ENCODE peak calls at places on chromosome 10, in five cellular contexts. I is transverse colon; D is CD8-positive, alpha-beta memory T cell; P is DND-41; N is right cardiac atrium. Z is an unnamed sample. For H3K4me1, the result is how much of the 10 kb centered on the place peaks cover.

GRCh38 chr10:133126431-133127290 is 33.4 kb upstream of the KNDC1 start:
- DNase-seq in I (peak), D (no peak), P (no peak), N (peak), Z (no peak)

GRCh38 chr10:133336131-133337078 is at the start of gene CALY:
- DNase-seq in I (peak), D (peak), P (peak), N (peak), Z (peak)

GRCh38 chr10:71996598-71997371 is 32.6 kb downstream of the CHST3 start:
- DNase-seq in I (no peak), D (no peak), P (no peak), N (no peak), Z (no peak)

GRCh38 chr10:11875499-11876281 is 52.5 kb downstream of the PROSER2 start:
- DNase-seq in I (peak), D (no peak), P (no peak), N (peak), Z (peak)

GRCh38 chr10:58014436-58014835 is 253.3 kb downstream of the IPMK start:
- DNase-seq in I (no peak), D (no peak), P (no peak), N (no peak), Z (no peak)

GRCh38 chr10:80506189-80506575 is 31.5 kb upstream of the SH2D4B start:
- DNase-seq in I (no peak), D (no peak), P (no peak), N (peak), Z (no peak)

GRCh38 chr10:77070317-77070716 is 567.3 kb downstream of the KCNMA1 start:
- DNase-seq in I (no peak), D (no peak), P (no peak), N (no peak), Z (no peak)

GRCh38 chr10:7438196-7438986 is 27.6 kb upstream of the SFMBT2 start:
- DNase-seq in I (no peak), D (no peak), P (no peak), N (no peak), Z (peak)

GRCh38 chr10:73785721-73786511 is 510 bp downstream of the ZSWIM8 start:
- DNase-seq in I (peak), D (peak), P (peak), N (peak), Z (peak)

GRCh38 chr10:69846252-69847000 is 44.7 kb downstream of the COL13A1 start:
- DNase-seq in I (no peak), D (no peak), P (no peak), N (no peak), Z (peak)

GRCh38 chr10:71512794-71513379 is 116.2 kb downstream of the CDH23 start:
- DNase-seq in I (no peak), D (no peak), P (no peak), N (no peak), Z (peak)

GRCh38 chr10:5555881-5556280 is 31.1 kb downstream of the CALML3 start:
- DNase-seq in I (no peak), D (no peak), P (no peak), N (no peak), Z (no peak)

GRCh38 chr10:126101744-126102143 is 205.4 kb downstream of the FANK1 start:
- DNase-seq in I (no peak), D (no peak), P (no peak), N (no peak), Z (no peak)

GRCh38 chr10:106525871-106526270 is 638.6 kb downstream of the SORCS1 start:
- DNase-seq in I (no peak), D (no peak), P (no peak), N (no peak), Z (peak)

GRCh38 chr10:131174211-131174565 is 137.3 kb downstream of the TCERG1L start:
- DNase-seq in I (no peak), D (no peak), P (no peak), N (no peak), Z (no peak)

GRCh38 chr10:6729071-6729773 is 149.1 kb upstream of the PRKCQ start:
- DNase-seq in I (no peak), D (no peak), P (no peak), N (no peak), Z (no peak)

GRCh38 chr10:9301148-9301547 is 1246.7 kb downstream of the GATA3 start:
- DNase-seq in I (no peak), D (no peak), P (no peak), N (no peak), Z (peak)

GRCh38 chr10:44977287-44978212 is 1.1 kb downstream of the DEPP1 start:
- DNase-seq in I (peak), D (no peak), P (no peak), N (peak), Z (no peak)

GRCh38 chr10:99369126-99369525 is 40.0 kb downstream of the CNNM1 start:
- DNase-seq in I (no peak), D (no peak), P (no peak), N (no peak), Z (no peak)

GRCh38 chr10:70880077-70880534 is 8.3 kb downstream of the PCBD1 start:
- DNase-seq in I (peak), D (peak), P (peak), N (peak), Z (peak)

GRCh38 chr10:21041763-21042458 is 144.8 kb upstream of the NEBL start:
- DNase-seq in I (no peak), D (no peak), P (no peak), N (no peak), Z (no peak)

GRCh38 chr10:74081192-74081803 is 69.3 kb downstream of the AP3M1 start:
- DNase-seq in I (peak), D (peak), P (peak), N (no peak), Z (peak)

GRCh38 chr10:11846542-11846941 is 23.4 kb downstream of the PROSER2 start:
- DNase-seq in I (no peak), D (no peak), P (no peak), N (no peak), Z (no peak)

GRCh38 chr10:117170244-117170643 is 27.0 kb upstream of the KCNK18 start:
- DNase-seq in I (no peak), D (no peak), P (no peak), N (no peak), Z (no peak)

GRCh38 chr10:79394631-79395030 is 47.4 kb downstream of the PPIF start:
- DNase-seq in I (no peak), D (no peak), P (no peak), N (no peak), Z (no peak)

GRCh38 chr10:79393221-79393923 is 46.1 kb downstream of the PPIF start:
- DNase-seq in I (peak), D (no peak), P (no peak), N (no peak), Z (no peak)

GRCh38 chr10:79392020-79392398 is 44.7 kb downstream of the PPIF start:
- DNase-seq in I (peak), D (no peak), P (no peak), N (no peak), Z (no peak)

GRCh38 chr10:79392506-79393176 is 45.4 kb downstream of the PPIF start:
- DNase-seq in I (no peak), D (no peak), P (no peak), N (peak), Z (no peak)

GRCh38 chr10:79393924-79394610 is 46.8 kb downstream of the PPIF start:
- DNase-seq in I (peak), D (no peak), P (no peak), N (peak), Z (no peak)
- H3K4me3 ChIP-seq in I (no peak), D (no peak), P (no peak), N (no peak), Z (no peak)

DNA sequence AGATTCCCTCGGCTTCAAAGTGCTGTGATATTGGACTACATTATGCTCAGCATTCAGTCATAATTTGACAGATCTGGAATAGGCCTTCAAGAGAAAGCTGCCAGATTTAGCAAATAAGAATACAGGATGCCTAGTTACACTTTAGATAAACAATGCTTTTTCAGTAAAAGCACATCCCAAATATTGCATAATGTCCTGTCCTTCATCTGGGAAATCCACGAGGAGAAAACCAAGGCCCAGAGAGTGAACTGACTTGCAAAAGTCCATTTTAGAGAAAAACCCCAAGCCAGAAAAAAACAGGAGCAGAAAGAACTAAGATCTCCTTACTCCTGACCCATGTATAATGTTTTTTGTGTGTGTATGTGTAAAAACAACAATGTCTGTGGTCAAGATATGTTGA is 12.0 kb upstream of the BLNK start:
- DNase-seq in I (no peak), D (no peak), P (no peak), N (no peak), Z (no peak)
- H3K4me1 ChIP-seq in I (under half), D (under half), P (under half), N (under half), Z (under half)

GRCh38 chr10:35132727-35133126 is 6.1 kb downstream of the CREM start:
- DNase-seq in I (no peak), D (no peak), P (no peak), N (no peak), Z (no peak)

GRCh38 chr10:35136263-35136815 is 9.7 kb downstream of the CREM start:
- DNase-seq in I (no peak), D (no peak), P (no peak), N (no peak), Z (peak)

GRCh38 chr10:35140126-35140525 is 13.5 kb downstream of the CREM start:
- DNase-seq in I (no peak), D (no peak), P (no peak), N (no peak), Z (no peak)

GRCh38 chr10:35133586-35133985 is 6.9 kb downstream of the CREM start:
- DNase-seq in I (no peak), D (no peak), P (no peak), N (no peak), Z (no peak)

DNA sequence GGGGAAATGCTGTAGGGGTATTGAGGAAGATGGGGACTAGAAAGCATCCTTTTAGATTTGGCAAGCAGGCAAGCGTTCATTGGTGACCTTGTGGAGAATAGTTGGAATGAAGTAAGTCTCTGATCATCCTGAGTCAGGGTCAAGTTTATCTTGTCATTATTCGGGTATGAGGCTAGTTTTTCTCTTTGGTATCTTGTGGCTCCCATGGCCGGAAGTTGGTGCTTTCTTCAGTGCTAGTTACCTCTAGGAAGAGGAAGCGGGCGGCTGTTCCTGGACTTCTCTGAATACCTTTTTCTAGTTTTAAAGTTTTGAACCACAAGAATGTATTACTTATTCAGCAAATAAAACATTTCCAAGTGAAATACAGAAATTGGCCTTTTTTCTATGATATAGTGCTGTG is 9.2 kb downstream of the CREM start:
- DNase-seq in I (peak), D (peak), P (no peak), N (no peak), Z (no peak)
- H3K27ac ChIP-seq in I (no peak), D (no peak), P (no peak), N (no peak), Z (no peak)

DNA sequence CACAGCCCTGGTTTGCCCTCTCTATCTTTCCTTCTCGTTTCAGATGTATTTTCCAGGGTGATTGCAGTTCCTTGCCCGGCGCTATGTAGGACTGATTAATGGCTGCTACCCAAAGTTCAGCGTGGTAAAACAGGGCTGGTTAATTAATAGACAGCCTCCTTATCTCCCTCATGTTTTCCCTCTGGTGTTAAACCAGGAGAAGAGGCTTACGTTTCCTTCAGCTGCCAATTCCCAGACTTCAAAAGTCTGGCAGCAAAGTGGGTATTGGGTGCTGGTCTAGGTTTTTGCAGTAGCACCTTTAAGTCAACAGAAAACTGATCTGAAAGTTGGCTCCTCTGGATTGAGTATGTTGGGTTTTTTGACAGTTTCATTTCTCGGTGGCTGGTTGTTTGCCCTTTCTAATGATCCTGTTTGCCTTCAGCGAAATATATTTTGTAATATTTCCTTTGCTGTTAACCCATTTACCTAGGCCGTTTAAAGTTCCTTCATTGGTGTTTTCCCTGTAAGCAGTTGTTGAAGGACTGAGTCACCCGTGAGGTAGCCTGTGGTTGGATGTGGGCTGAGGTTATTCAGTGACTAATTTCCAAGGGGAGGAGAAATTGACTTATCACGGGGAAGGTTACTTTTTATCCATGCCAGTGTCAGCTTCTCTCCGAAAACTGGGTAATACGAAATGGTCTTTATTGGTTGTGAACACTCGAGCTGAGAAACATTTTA is 257.1 kb downstream of the KIAA1217 start:
- DNase-seq in I (peak), D (no peak), P (no peak), N (no peak), Z (peak)
- H3K4me3 ChIP-seq in I (peak), D (no peak), P (no peak), N (no peak), Z (peak)

GRCh38 chr10:18399158-18399557 is 252.2 kb downstream of the NSUN6 start:
- DNase-seq in I (no peak), D (no peak), P (no peak), N (no peak), Z (no peak)
- H3K4me1 ChIP-seq in I (under half), D (under half), P (under half), N (under half), Z (under half)

GRCh38 chr10:29555091-29555745 is 79.6 kb downstream of the SVIL start:
- DNase-seq in I (no peak), D (no peak), P (no peak), N (no peak), Z (no peak)

GRCh38 chr10:29557665-29558064 is 77.1 kb downstream of the SVIL start:
- DNase-seq in I (no peak), D (no peak), P (no peak), N (no peak), Z (no peak)

GRCh38 chr10:29555746-29556481 is 78.9 kb downstream of the SVIL start:
- DNase-seq in I (no peak), D (no peak), P (no peak), N (no peak), Z (no peak)

GRCh38 chr10:29553732-29554260 is 81.0 kb downstream of the SVIL start:
- DNase-seq in I (no peak), D (no peak), P (no peak), N (no peak), Z (no peak)

DNA sequence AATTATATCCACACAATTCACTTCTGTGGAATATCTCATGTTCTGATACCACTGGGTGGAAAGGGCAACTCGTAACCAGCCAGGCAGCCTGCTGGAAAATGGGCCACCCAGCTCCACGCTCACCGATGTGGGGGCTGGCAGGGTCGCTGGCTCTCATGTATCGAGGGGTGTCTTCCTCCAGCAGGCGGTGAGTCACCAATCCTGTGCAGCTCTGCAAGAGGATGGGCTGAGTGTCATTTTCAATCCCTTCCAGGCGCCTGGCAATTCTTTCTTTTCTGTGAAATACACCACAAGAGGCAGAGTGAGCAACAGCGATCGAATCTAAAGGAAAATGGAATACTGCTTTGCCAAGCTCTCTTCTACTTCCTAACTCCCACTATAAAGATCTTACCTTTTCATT is 80.1 kb downstream of the SVIL start:
- DNase-seq in I (no peak), D (no peak), P (no peak), N (no peak), Z (peak)
- H3K27ac ChIP-seq in I (peak), D (no peak), P (no peak), N (no peak), Z (no peak)

Z was measured in A673.